ENCODE peak calls at places on chromosome 18, in nine cellular contexts. Z, Q, I, W, R, O, X, B and S are unnamed samples. For H3K27me3, the result is how much of the 10 kb centered on the place peaks cover.

GRCh38 chr18:59915606-59916005 is 15.8 kb downstream of the PMAIP1 start:
- DNase-seq in W (peak), Z (no peak), X (no peak), I (no peak), Q (no peak), R (peak), B (no peak), O (no peak), S (no peak)

GRCh38 chr18:41972067-41973000 is 17.3 kb downstream of the PIK3C3 start:
- DNase-seq in B (no peak), W (no peak), X (no peak), I (no peak), Q (no peak), Z (no peak), O (no peak), R (no peak), S (no peak)

GRCh38 chr18:11149441-11150270 is at the start of gene PIEZO2:
- DNase-seq in R (no peak), X (peak), O (peak), Q (no peak), I (peak), W (peak), B (peak), Z (peak), S (no peak)

GRCh38 chr18:48928787-48929186 is 22.0 kb downstream of the SMAD7 start:
- DNase-seq in W (peak), Z (peak), I (peak), B (peak), X (no peak), O (no peak), Q (no peak), R (peak), S (no peak)

GRCh38 chr18:21241224-21242131 is 554 bp upstream of the GREB1L start:
- DNase-seq in X (peak), Z (no peak), O (no peak), I (no peak), Q (no peak), B (no peak), W (no peak), R (no peak), S (no peak)

GRCh38 chr18:9866627-9867453 is 18.9 kb upstream of the TXNDC2 start:
- DNase-seq in R (no peak), I (no peak), B (no peak), W (no peak), Q (no peak), X (no peak), Z (peak), O (no peak), S (no peak)

GRCh38 chr18:9740076-9740475 is 32.0 kb downstream of the RAB31 start:
- DNase-seq in R (no peak), I (no peak), Z (no peak), Q (no peak), O (no peak), X (no peak), B (no peak), W (no peak), S (no peak)

GRCh38 chr18:56748698-56749268 is 97.6 kb downstream of the WDR7 start:
- DNase-seq in Z (no peak), Q (no peak), R (peak), X (no peak), I (peak), O (no peak), B (no peak), W (peak), S (peak)

GRCh38 chr18:21264651-21265050 is 22.6 kb downstream of the GREB1L start:
- DNase-seq in W (no peak), O (peak), Z (no peak), X (no peak), Q (no peak), R (peak), I (peak), B (no peak), S (no peak)

GRCh38 chr18:41326311-41326710 is 628.7 kb upstream of the PIK3C3 start:
- DNase-seq in I (no peak), Q (no peak), X (no peak), R (peak), W (peak), O (no peak), B (no peak), Z (no peak), S (peak)

GRCh38 chr18:25453556-25454269 is 101.7 kb upstream of the ZNF521 start:
- DNase-seq in R (peak), Z (no peak), O (no peak), Q (no peak), W (peak), I (no peak), B (no peak), X (no peak), S (peak)

GRCh38 chr18:41967680-41968079 is 12.6 kb downstream of the PIK3C3 start:
- DNase-seq in R (no peak), W (no peak), O (no peak), I (no peak), Q (no peak), Z (no peak), B (no peak), X (no peak), S (no peak)

GRCh38 chr18:57080479-57080878 is 66.4 kb upstream of the BOD1L2 start:
- DNase-seq in I (no peak), Z (no peak), X (no peak), Q (no peak), W (no peak), B (no peak), O (no peak), R (no peak), S (no peak)

GRCh38 chr18:28863396-28863795 is 686.5 kb upstream of the CDH2 start:
- DNase-seq in B (no peak), Z (no peak), W (no peak), O (no peak), I (peak), R (no peak), Q (no peak), X (no peak), S (no peak)

GRCh38 chr18:47756364-47757016 is 174.0 kb downstream of the SMAD2 start:
- DNase-seq in W (peak), R (peak), B (peak), I (peak), Z (peak), X (peak), Q (no peak), O (peak), S (no peak)

DNA sequence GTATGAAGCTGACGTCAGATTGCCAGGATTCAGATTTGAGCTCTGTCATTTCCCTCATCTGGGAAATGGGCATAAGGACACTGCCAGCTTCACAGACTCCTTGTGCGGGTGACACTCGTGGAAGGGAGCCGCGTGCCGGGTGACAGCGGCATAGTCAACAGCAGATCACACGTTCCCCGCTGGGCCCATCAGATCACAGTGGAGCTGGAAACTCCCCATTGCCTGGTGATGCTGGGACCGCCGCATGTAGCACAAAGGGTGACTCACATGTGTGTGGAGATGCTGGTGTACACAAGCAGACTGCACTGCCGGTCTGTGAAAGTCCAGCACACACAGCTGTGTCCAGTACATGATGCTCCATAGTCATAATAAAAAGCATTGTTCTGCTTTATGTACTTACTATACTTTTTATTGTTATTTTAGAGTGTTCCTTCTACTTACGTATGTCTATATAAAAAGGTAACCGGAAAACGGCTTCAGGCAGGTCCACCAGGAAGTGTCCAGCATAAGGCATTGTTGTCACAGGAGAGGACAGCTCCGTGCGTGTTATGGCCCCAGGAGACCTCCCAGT is 31.8 kb downstream of the SALL3 start:
- DNase-seq in Z (no peak), I (no peak), O (no peak), R (no peak), Q (no peak), B (no peak), X (no peak), W (no peak), S (no peak)
- H3K27me3 ChIP-seq in Z (under half), I (under half), O (under half), R (under half), Q (under half), B (under half), X (under half), W (under half), S (under half)

DNA sequence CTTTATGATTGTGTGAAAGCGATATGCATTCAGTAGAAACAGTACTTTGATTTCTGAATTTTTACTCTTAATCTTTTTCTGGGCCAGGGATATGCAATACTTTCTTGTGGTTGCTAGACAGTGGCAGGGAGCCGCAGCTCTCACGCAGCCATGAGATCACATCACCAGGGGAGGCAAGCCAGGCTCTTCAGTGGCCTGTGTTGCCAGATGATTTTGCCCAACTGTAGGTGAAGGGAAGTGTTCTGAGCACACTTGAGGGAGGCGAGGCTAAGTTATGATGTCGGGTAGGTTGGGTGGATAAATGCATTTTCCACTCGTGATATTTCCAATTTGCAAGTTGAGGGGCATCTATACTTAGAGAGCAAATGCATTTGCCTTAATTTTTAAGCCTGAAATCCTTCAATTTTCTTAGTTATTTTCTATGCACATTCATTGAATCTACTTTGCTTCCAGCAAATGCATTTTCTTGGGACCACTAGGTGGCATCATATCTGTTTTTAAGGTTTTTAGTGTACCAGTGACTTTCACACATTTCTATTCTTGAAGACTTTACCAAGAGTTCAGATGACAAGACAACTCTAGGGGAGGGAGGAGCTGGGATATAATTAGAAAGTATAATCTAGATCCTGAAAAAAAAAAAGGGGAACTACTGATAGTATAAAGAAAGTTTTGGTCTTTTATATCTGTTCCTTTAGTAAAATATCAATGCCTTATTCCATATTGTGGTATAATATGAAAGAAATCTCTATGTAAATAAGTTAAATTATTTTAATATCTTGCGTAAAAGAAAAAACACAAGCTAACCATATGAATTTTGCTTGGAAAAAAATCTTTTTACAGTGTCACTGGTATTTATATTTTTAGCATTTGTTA is 643.3 kb downstream of the SOCS6 start:
- DNase-seq in I (peak), Q (no peak), R (peak), B (no peak), W (peak), X (no peak), Z (no peak), O (no peak), S (no peak)
- TF ChIP-seq CTCF in I (peak), Q (no peak), R (peak), B (peak), W (peak), X (peak), Z (peak), O (peak), S (peak)

DNA sequence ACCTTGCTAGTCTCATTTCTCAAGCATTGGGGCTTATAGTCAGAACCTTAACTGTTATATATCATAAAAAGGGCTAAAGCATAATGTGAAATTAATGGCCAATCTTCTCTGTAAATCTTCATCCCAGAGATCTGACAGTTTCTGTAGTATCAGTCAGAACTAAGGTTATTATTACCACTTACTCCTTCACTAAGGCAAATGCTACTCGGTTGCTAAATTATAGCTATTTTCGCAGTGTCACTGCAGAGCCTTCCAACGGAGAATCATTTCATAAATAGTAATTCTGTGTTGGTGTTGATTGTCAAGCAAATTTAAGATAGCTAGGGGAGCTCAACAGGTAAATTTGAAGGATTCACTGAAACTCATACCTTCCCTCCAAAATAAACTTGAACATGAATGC is 258.0 kb downstream of the METTL4 start:
- DNase-seq in X (no peak), R (no peak), W (no peak), Q (no peak), I (no peak), Z (no peak), B (no peak), O (no peak), S (no peak)
- H3K27me3 ChIP-seq in X (under half), R (under half), W (under half), Q (under half), I (under half), Z (under half), B (under half), O (under half), S (under half)

GRCh38 chr18:74239567-74239966 is 52.2 kb downstream of the CYB5A start:
- DNase-seq in Z (no peak), O (no peak), Q (no peak), I (no peak), X (no peak), W (no peak), R (no peak), B (no peak), S (no peak)

GRCh38 chr18:74242451-74243096 is 49.2 kb downstream of the CYB5A start:
- DNase-seq in W (no peak), O (no peak), X (peak), R (no peak), I (no peak), B (no peak), Q (no peak), Z (no peak), S (no peak)

GRCh38 chr18:74241970-74242369 is 49.8 kb downstream of the CYB5A start:
- DNase-seq in W (no peak), I (no peak), O (no peak), R (no peak), Z (no peak), B (no peak), X (no peak), Q (no peak), S (no peak)

GRCh38 chr18:74243127-74243526 is 48.6 kb downstream of the CYB5A start:
- DNase-seq in Q (no peak), Z (no peak), O (no peak), B (no peak), X (no peak), I (no peak), R (no peak), W (no peak), S (no peak)

DNA sequence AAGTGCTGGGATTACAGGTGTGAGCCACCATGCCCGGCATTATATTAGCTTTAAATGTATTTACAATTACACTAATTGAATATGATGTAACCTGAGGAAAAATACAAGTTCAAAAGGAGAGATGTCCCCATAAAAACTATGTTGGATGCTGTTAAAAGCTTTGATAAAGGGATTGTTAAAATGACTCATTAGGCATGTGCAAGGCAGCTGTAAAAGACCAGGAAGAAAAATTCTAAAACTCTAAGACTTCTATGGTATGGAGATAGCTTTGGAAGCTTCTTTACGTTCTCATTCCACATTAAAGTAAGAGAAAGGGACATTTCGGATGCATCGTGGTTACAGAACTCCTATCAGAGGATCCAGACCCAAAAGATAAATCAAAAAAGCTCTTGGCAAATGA is 50.3 kb downstream of the CYB5A start:
- DNase-seq in Z (no peak), Q (no peak), W (no peak), I (no peak), B (no peak), X (no peak), R (no peak), O (no peak), S (no peak)
- TF ChIP-seq CTCF in Z (no peak), Q (no peak), W (no peak), I (no peak), B (no peak), X (no peak), R (no peak), O (no peak), S (no peak)

GRCh38 chr18:32772580-32773186 is at the start of gene KLHL14:
- DNase-seq in B (no peak), O (no peak), X (no peak), Q (no peak), R (no peak), I (no peak), Z (no peak), W (no peak), S (no peak)
- H3K27me3 ChIP-seq in B (under half), O (under half), X (under half), Q (under half), R (under half), I (half or more), Z (under half), W (under half), S (under half)

GRCh38 chr18:26813043-26813442 is 52.5 kb downstream of the AQP4 start:
- DNase-seq in Q (peak), X (no peak), O (peak), B (no peak), Z (no peak), I (no peak), R (peak), W (no peak), S (no peak)
- TF ChIP-seq CTCF in Q (no peak), X (peak), O (peak), B (peak), Z (peak), I (no peak), R (peak), W (no peak), S (no peak)

GRCh38 chr18:74457743-74458465 is 796 bp upstream of the DIPK1C start:
- DNase-seq in Q (no peak), X (peak), Z (no peak), O (no peak), R (no peak), B (no peak), I (no peak), W (no peak), S (no peak)
- H3K27me3 ChIP-seq in Q (under half), X (under half), Z (half or more), O (under half), R (under half), B (under half), I (half or more), W (half or more), S (under half)

GRCh38 chr18:13611616-13612110 is 114.7 kb downstream of the FAM210A start:
- DNase-seq in B (peak), Z (no peak), O (no peak), W (peak), X (peak), I (peak), Q (no peak), R (peak), S (no peak)
- TF ChIP-seq CTCF in B (no peak), Z (no peak), O (no peak), W (no peak), X (no peak), I (no peak), Q (no peak), R (no peak), S (no peak)

DNA sequence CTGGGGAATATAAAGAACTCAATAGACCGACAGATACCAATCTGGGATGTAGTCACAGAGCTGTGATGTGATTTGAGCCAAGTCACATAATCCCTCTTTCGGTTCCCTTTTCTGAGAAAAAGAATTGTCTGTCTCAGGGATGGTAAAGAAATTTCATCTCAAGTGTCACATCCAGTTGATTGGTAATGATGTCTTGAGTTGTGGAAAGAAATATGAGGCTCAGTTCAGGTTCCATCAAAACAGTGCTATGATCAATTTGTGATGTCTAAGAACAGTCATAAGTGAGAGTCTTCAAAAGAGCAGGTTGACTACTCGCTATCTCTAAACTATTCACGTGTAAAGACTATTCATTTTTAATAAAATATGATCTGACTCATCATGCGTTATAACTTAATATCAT is 223.3 kb downstream of the METTL4 start:
- DNase-seq in I (no peak), O (no peak), X (no peak), W (no peak), Q (no peak), B (no peak), Z (no peak), R (no peak), S (no peak)
- H3K27me3 ChIP-seq in I (under half), O (under half), X (under half), W (under half), Q (under half), B (under half), Z (under half), R (under half), S (under half)

GRCh38 chr18:75201936-75202335 is 7.0 kb downstream of the PTGR3 start:
- DNase-seq in X (no peak), W (no peak), R (no peak), I (no peak), Z (no peak), B (no peak), Q (no peak), O (peak), S (no peak)
- TF ChIP-seq CTCF in X (no peak), W (no peak), R (no peak), I (no peak), Z (no peak), B (no peak), Q (no peak), O (no peak), S (no peak)